ENCODE peak calls at places on chromosome 10, in six cellular contexts. One of them, this sample, is unnamed.

GRCh38 chr10:123655763-123656162 is 10.4 kb upstream of the GPR26 start:
- DNase-seq in brain microvascular endothelial cell: no peak
- DNase-seq in AG10803: peak; percentile 16
- DNase-seq in progenitor cell of endocrine pancreas: no peak
- DNase-seq in endothelial cell of umbilical vein: no peak
- DNase-seq in right lobe of liver: no peak
- DNase-seq in this sample: no peak

GRCh38 chr10:12547301-12547771 is 198.0 kb downstream of the CAMK1D start:
- DNase-seq in AG10803: no peak
- DNase-seq in progenitor cell of endocrine pancreas: no peak
- DNase-seq in right lobe of liver: no peak
- DNase-seq in brain microvascular endothelial cell: no peak
- DNase-seq in endothelial cell of umbilical vein: no peak
- DNase-seq in this sample: no peak

GRCh38 chr10:89431977-89432376 is 17.6 kb downstream of the IFIT5 start:
- DNase-seq in brain microvascular endothelial cell: peak; percentile 55
- DNase-seq in endothelial cell of umbilical vein: peak; percentile 45
- DNase-seq in right lobe of liver: no peak
- DNase-seq in AG10803: peak; percentile 62
- DNase-seq in progenitor cell of endocrine pancreas: no peak
- DNase-seq in this sample: no peak

GRCh38 chr10:22992621-22993020 is 64.8 kb downstream of the ARMC3 start:
- DNase-seq in progenitor cell of endocrine pancreas: no peak
- DNase-seq in AG10803: no peak
- DNase-seq in right lobe of liver: no peak
- DNase-seq in brain microvascular endothelial cell: no peak
- DNase-seq in endothelial cell of umbilical vein: no peak
- DNase-seq in this sample: no peak

GRCh38 chr10:87053577-87054181 is 33.6 kb downstream of the FAM25A start:
- DNase-seq in AG10803: no peak
- DNase-seq in endothelial cell of umbilical vein: no peak
- DNase-seq in brain microvascular endothelial cell: no peak
- DNase-seq in progenitor cell of endocrine pancreas: no peak
- DNase-seq in right lobe of liver: no peak
- DNase-seq in this sample: no peak

GRCh38 chr10:79046991-79047874 is 21.5 kb upstream of the ZMIZ1 start:
- DNase-seq in right lobe of liver: peak; percentile 25
- DNase-seq in AG10803: no peak
- DNase-seq in brain microvascular endothelial cell: no peak
- DNase-seq in endothelial cell of umbilical vein: no peak
- DNase-seq in progenitor cell of endocrine pancreas: no peak
- DNase-seq in this sample: no peak

GRCh38 chr10:95290801-95291633 is at the start of gene PDLIM1:
- DNase-seq in right lobe of liver: peak; percentile 89
- DNase-seq in endothelial cell of umbilical vein: peak; percentile 58
- DNase-seq in AG10803: peak; percentile 65
- DNase-seq in progenitor cell of endocrine pancreas: peak; percentile 65
- DNase-seq in brain microvascular endothelial cell: no peak
- DNase-seq in this sample: peak; percentile 80

GRCh38 chr10:43407148-43407575 is 1.8 kb downstream of the HNRNPF start:
- DNase-seq in AG10803: peak; percentile 50
- DNase-seq in progenitor cell of endocrine pancreas: peak; percentile 31
- DNase-seq in brain microvascular endothelial cell: peak; percentile 40
- DNase-seq in endothelial cell of umbilical vein: peak; percentile 46
- DNase-seq in right lobe of liver: peak; percentile 72
- DNase-seq in this sample: peak; percentile 80

GRCh38 chr10:970311-971149 is 17.7 kb upstream of the GTPBP4 start:
- DNase-seq in AG10803: peak; percentile 32
- DNase-seq in progenitor cell of endocrine pancreas: no peak
- DNase-seq in brain microvascular endothelial cell: peak; percentile 11
- DNase-seq in endothelial cell of umbilical vein: peak; percentile 32
- DNase-seq in right lobe of liver: no peak
- DNase-seq in this sample: no peak

GRCh38 chr10:97687785-97688781 is 1.0 kb upstream of the AVPI1 start:
- DNase-seq in endothelial cell of umbilical vein: peak; percentile 27
- DNase-seq in AG10803: peak; percentile 85
- DNase-seq in right lobe of liver: no peak
- DNase-seq in progenitor cell of endocrine pancreas: no peak
- DNase-seq in brain microvascular endothelial cell: peak; percentile 56
- DNase-seq in this sample: no peak

GRCh38 chr10:98950106-98950505 is 285.5 kb downstream of the HPSE2 start:
- DNase-seq in brain microvascular endothelial cell: no peak
- DNase-seq in AG10803: no peak
- DNase-seq in progenitor cell of endocrine pancreas: no peak
- DNase-seq in right lobe of liver: no peak
- DNase-seq in endothelial cell of umbilical vein: no peak
- DNase-seq in this sample: no peak

GRCh38 chr10:16787361-16787791 is 29.8 kb downstream of the RSU1 start:
- DNase-seq in progenitor cell of endocrine pancreas: no peak
- DNase-seq in brain microvascular endothelial cell: no peak
- DNase-seq in right lobe of liver: no peak
- DNase-seq in AG10803: no peak
- DNase-seq in endothelial cell of umbilical vein: no peak
- DNase-seq in this sample: no peak

GRCh38 chr10:114708084-114708483 is 50.0 kb upstream of the ABLIM1 start:
- DNase-seq in endothelial cell of umbilical vein: no peak
- DNase-seq in right lobe of liver: no peak
- DNase-seq in brain microvascular endothelial cell: no peak
- DNase-seq in AG10803: no peak
- DNase-seq in progenitor cell of endocrine pancreas: no peak
- DNase-seq in this sample: no peak

GRCh38 chr10:95831076-95831475 is 75.1 kb downstream of the ENTPD1 start:
- DNase-seq in right lobe of liver: no peak
- DNase-seq in progenitor cell of endocrine pancreas: no peak
- DNase-seq in AG10803: no peak
- DNase-seq in brain microvascular endothelial cell: no peak
- DNase-seq in endothelial cell of umbilical vein: no peak
- DNase-seq in this sample: no peak

GRCh38 chr10:70186571-70186970 is 16.3 kb upstream of the SAR1A start:
- DNase-seq in right lobe of liver: no peak
- DNase-seq in brain microvascular endothelial cell: no peak
- DNase-seq in AG10803: no peak
- DNase-seq in endothelial cell of umbilical vein: no peak
- DNase-seq in progenitor cell of endocrine pancreas: no peak
- DNase-seq in this sample: no peak

GRCh38 chr10:79071535-79071923 is 2.8 kb downstream of the ZMIZ1 start:
- DNase-seq in AG10803: no peak
- DNase-seq in progenitor cell of endocrine pancreas: no peak
- DNase-seq in endothelial cell of umbilical vein: no peak
- DNase-seq in right lobe of liver: no peak
- DNase-seq in brain microvascular endothelial cell: no peak
- DNase-seq in this sample: no peak

GRCh38 chr10:99421233-99421739 is 9.1 kb downstream of the GOT1 start:
- DNase-seq in endothelial cell of umbilical vein: no peak
- DNase-seq in AG10803: no peak
- DNase-seq in right lobe of liver: no peak
- DNase-seq in progenitor cell of endocrine pancreas: no peak
- DNase-seq in brain microvascular endothelial cell: no peak
- DNase-seq in this sample: no peak

GRCh38 chr10:79420974-79421688 is 24.3 kb downstream of the ZCCHC24 start:
- DNase-seq in right lobe of liver: no peak
- DNase-seq in progenitor cell of endocrine pancreas: no peak
- DNase-seq in AG10803: peak; percentile 54
- DNase-seq in endothelial cell of umbilical vein: no peak
- DNase-seq in brain microvascular endothelial cell: no peak
- DNase-seq in this sample: no peak

GRCh38 chr10:96420610-96421009 is 61.8 kb upstream of the OPALIN start:
- DNase-seq in progenitor cell of endocrine pancreas: no peak
- DNase-seq in AG10803: no peak
- DNase-seq in brain microvascular endothelial cell: no peak
- DNase-seq in right lobe of liver: no peak
- DNase-seq in endothelial cell of umbilical vein: no peak
- DNase-seq in this sample: no peak

GRCh38 chr10:7872041-7872442 is 53.7 kb downstream of the TAF3 start:
- DNase-seq in right lobe of liver: no peak
- DNase-seq in progenitor cell of endocrine pancreas: no peak
- DNase-seq in AG10803: no peak
- DNase-seq in endothelial cell of umbilical vein: peak; percentile 68
- DNase-seq in brain microvascular endothelial cell: no peak
- DNase-seq in this sample: no peak

GRCh38 chr10:127309609-127310008 is 113.2 kb upstream of the INSYN2A start:
- DNase-seq in brain microvascular endothelial cell: no peak
- DNase-seq in AG10803: peak; percentile 56
- DNase-seq in endothelial cell of umbilical vein: no peak
- DNase-seq in right lobe of liver: no peak
- DNase-seq in progenitor cell of endocrine pancreas: no peak
- DNase-seq in this sample: no peak

GRCh38 chr10:104264783-104265182 is 4.2 kb upstream of the GSTO2 start:
- DNase-seq in brain microvascular endothelial cell: no peak
- DNase-seq in progenitor cell of endocrine pancreas: no peak
- DNase-seq in endothelial cell of umbilical vein: no peak
- DNase-seq in right lobe of liver: no peak
- DNase-seq in AG10803: no peak
- DNase-seq in this sample: no peak

GRCh38 chr10:17109475-17110207 is 20.0 kb downstream of the CUBN start:
- DNase-seq in endothelial cell of umbilical vein: peak; percentile 10
- DNase-seq in AG10803: peak; percentile 80
- DNase-seq in brain microvascular endothelial cell: peak; percentile 60
- DNase-seq in right lobe of liver: no peak
- DNase-seq in progenitor cell of endocrine pancreas: no peak
- DNase-seq in this sample: no peak

GRCh38 chr10:14276200-14276599 is 54.5 kb downstream of the FRMD4A start:
- DNase-seq in progenitor cell of endocrine pancreas: no peak
- DNase-seq in AG10803: no peak
- DNase-seq in endothelial cell of umbilical vein: no peak
- DNase-seq in brain microvascular endothelial cell: no peak
- DNase-seq in right lobe of liver: no peak
- DNase-seq in this sample: no peak

GRCh38 chr10:76887223-76888010 is 750.2 kb downstream of the KCNMA1 start:
- DNase-seq in progenitor cell of endocrine pancreas: no peak
- DNase-seq in endothelial cell of umbilical vein: no peak
- DNase-seq in right lobe of liver: no peak
- DNase-seq in brain microvascular endothelial cell: no peak
- DNase-seq in AG10803: no peak
- DNase-seq in this sample: no peak

GRCh38 chr10:123424537-123424936 is 241.6 kb upstream of the GPR26 start:
- DNase-seq in AG10803: no peak
- DNase-seq in progenitor cell of endocrine pancreas: no peak
- DNase-seq in right lobe of liver: no peak
- DNase-seq in endothelial cell of umbilical vein: no peak
- DNase-seq in brain microvascular endothelial cell: no peak
- DNase-seq in this sample: no peak

GRCh38 chr10:36452851-36453250 is 672.5 kb upstream of the ANKRD30A start:
- DNase-seq in brain microvascular endothelial cell: no peak
- DNase-seq in progenitor cell of endocrine pancreas: no peak
- DNase-seq in AG10803: no peak
- DNase-seq in endothelial cell of umbilical vein: peak; percentile 61
- DNase-seq in right lobe of liver: no peak
- DNase-seq in this sample: no peak

GRCh38 chr10:6563075-6563474 is 17.0 kb downstream of the PRKCQ start:
- DNase-seq in brain microvascular endothelial cell: no peak
- DNase-seq in AG10803: no peak
- DNase-seq in progenitor cell of endocrine pancreas: no peak
- DNase-seq in right lobe of liver: no peak
- DNase-seq in endothelial cell of umbilical vein: no peak
- DNase-seq in this sample: no peak

GRCh38 chr10:22437620-22438588 is 92.6 kb downstream of the SPAG6 start:
- DNase-seq in right lobe of liver: no peak
- DNase-seq in progenitor cell of endocrine pancreas: peak; percentile 16
- DNase-seq in brain microvascular endothelial cell: no peak
- DNase-seq in endothelial cell of umbilical vein: no peak
- DNase-seq in AG10803: no peak
- DNase-seq in this sample: no peak

GRCh38 chr10:61978965-61979364 is 77.5 kb downstream of the ARID5B start:
- DNase-seq in brain microvascular endothelial cell: no peak
- DNase-seq in right lobe of liver: no peak
- DNase-seq in endothelial cell of umbilical vein: no peak
- DNase-seq in progenitor cell of endocrine pancreas: no peak
- DNase-seq in AG10803: no peak
- DNase-seq in this sample: no peak
- TF ChIP-seq CTCF in brain microvascular endothelial cell: peak; percentile 24
- TF ChIP-seq CTCF in right lobe of liver: no peak
- TF ChIP-seq CTCF in endothelial cell of umbilical vein: no peak
- TF ChIP-seq CTCF in progenitor cell of endocrine pancreas: no peak
- TF ChIP-seq CTCF in AG10803: no peak
- TF ChIP-seq CTCF in this sample: no peak

DNA sequence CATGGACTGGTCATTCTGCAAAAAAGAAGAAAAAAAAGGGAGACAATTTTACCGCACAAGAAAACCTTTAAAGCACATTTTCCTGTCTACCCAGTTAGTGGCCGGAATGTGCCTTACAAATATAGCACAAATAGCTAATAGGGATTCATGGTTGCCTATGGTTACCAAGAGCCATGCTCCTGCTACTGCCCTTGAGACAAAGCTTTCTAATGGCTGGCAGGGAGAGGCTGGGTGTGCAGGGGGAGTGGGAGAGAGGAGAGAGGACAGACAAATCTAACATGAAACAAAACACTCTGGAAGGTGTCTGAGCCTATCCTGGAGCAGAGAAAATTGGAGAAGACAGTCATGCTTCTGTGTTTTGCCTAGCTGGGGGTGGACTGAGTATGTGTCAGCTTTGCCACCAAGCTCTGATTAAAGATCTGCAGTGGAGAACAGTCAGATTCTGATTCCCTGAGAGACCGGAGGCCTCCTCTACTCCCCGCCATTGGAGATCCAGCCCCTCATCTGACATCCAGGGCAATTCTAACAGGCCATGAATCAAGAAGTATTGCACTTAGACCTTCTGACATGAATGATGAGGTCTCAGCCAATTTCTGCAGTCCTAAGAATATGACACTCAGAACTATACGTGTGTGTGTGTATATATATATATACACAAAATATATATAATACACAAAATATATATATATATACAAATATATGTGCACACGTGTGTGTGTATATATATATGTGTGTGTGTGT is 80.2 kb downstream of the PRTFDC1 start:
- DNase-seq in AG10803: no peak
- DNase-seq in endothelial cell of umbilical vein: no peak
- DNase-seq in progenitor cell of endocrine pancreas: no peak
- DNase-seq in brain microvascular endothelial cell: no peak
- DNase-seq in right lobe of liver: no peak
- DNase-seq in this sample: no peak
- TF ChIP-seq CTCF in AG10803: no peak
- TF ChIP-seq CTCF in endothelial cell of umbilical vein: no peak
- TF ChIP-seq CTCF in progenitor cell of endocrine pancreas: no peak
- TF ChIP-seq CTCF in brain microvascular endothelial cell: peak; percentile 5
- TF ChIP-seq CTCF in right lobe of liver: no peak
- TF ChIP-seq CTCF in this sample: peak; percentile 54

GRCh38 chr10:81179805-81180452 is 642.2 kb downstream of the SH2D4B start:
- DNase-seq in right lobe of liver: no peak
- DNase-seq in progenitor cell of endocrine pancreas: no peak
- DNase-seq in brain microvascular endothelial cell: no peak
- DNase-seq in AG10803: no peak
- DNase-seq in endothelial cell of umbilical vein: peak; percentile 8
- DNase-seq in this sample: no peak
- TF ChIP-seq CTCF in right lobe of liver: peak; percentile 46
- TF ChIP-seq CTCF in progenitor cell of endocrine pancreas: peak; percentile 50
- TF ChIP-seq CTCF in brain microvascular endothelial cell: peak; percentile 23
- TF ChIP-seq CTCF in AG10803: no peak
- TF ChIP-seq CTCF in endothelial cell of umbilical vein: peak; percentile 19
- TF ChIP-seq CTCF in this sample: peak; percentile 69

DNA sequence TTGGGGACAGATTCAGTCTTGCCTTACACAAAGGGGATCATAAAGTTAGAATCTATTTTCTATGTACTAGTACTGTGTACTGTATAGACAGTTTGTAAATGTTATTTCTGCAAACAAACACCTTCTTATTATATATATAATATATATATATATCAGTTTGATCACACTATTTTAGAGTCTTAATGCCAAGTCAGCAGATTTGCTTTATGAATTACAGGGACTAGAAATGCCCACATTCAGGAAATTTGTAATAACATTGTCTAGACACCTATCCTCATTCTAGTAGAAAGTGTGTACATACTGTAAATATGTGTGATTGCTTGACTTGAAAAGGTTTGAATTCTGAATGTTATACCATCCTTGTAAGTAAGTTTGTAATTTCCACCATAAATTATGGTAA is 111.2 kb downstream of the NSUN6 start:
- DNase-seq in progenitor cell of endocrine pancreas: no peak
- DNase-seq in right lobe of liver: no peak
- DNase-seq in endothelial cell of umbilical vein: no peak
- DNase-seq in brain microvascular endothelial cell: no peak
- DNase-seq in AG10803: no peak
- DNase-seq in this sample: no peak
- TF ChIP-seq CTCF in progenitor cell of endocrine pancreas: no peak
- TF ChIP-seq CTCF in right lobe of liver: no peak
- TF ChIP-seq CTCF in endothelial cell of umbilical vein: no peak
- TF ChIP-seq CTCF in brain microvascular endothelial cell: no peak
- TF ChIP-seq CTCF in AG10803: no peak
- TF ChIP-seq CTCF in this sample: no peak